ENCODE peak calls at places on chromosome 5, in five cellular contexts. S is mesenchymal stem cell, B is OCI-LY7, D is hepatocyte, L is DND-41. Z is an unnamed sample.

GRCh38 chr5:10590226-10591047 is 26.6 kb downstream of the ANKRD33B start:
- DNase-seq in S (peak; percentile 71), B (no peak), D (no peak), L (no peak), Z (no peak)

GRCh38 chr5:154179846-154180710 is 10.5 kb upstream of the GALNT10 start:
- DNase-seq in S (peak; percentile 68), B (peak; percentile 71), D (peak; percentile 76), L (peak; percentile 58), Z (peak; percentile 82)

GRCh38 chr5:139371482-139372435 is 11.3 kb downstream of the SLC23A1 start:
- DNase-seq in S (no peak), B (no peak), D (no peak), L (no peak), Z (no peak)

GRCh38 chr5:55645304-55645703 is 66.8 kb downstream of the SLC38A9 start:
- DNase-seq in S (peak; percentile 86), B (no peak), D (no peak), L (no peak), Z (no peak)

GRCh38 chr5:125409496-125410351 is 663.3 kb upstream of the ZNF608 start:
- DNase-seq in S (peak; percentile 44), B (no peak), D (peak; percentile 5), L (no peak), Z (no peak)

GRCh38 chr5:143029293-143029692 is 259.1 kb downstream of the ARHGAP26 start:
- DNase-seq in S (no peak), B (no peak), D (no peak), L (no peak), Z (no peak)

GRCh38 chr5:21774791-21775190 is 1078.4 kb downstream of the CDH12 start:
- DNase-seq in S (no peak), B (no peak), D (no peak), L (no peak), Z (no peak)

GRCh38 chr5:10507575-10508024 is 56.3 kb upstream of the ANKRD33B start:
- DNase-seq in S (peak; percentile 85), B (no peak), D (peak; percentile 56), L (no peak), Z (no peak)

GRCh38 chr5:150053231-150053626 is 33.1 kb downstream of the CSF1R start:
- DNase-seq in S (peak; percentile 87), B (no peak), D (no peak), L (no peak), Z (no peak)

GRCh38 chr5:59208468-59208867 is 625.6 kb downstream of the RAB3C start:
- DNase-seq in S (no peak), B (no peak), D (no peak), L (no peak), Z (no peak)

GRCh38 chr5:143860211-143860610 is 48.2 kb downstream of the HMHB1 start:
- DNase-seq in S (no peak), B (no peak), D (no peak), L (no peak), Z (no peak)

GRCh38 chr5:181126841-181127240 is 4.1 kb downstream of the OR2V1 start:
- DNase-seq in S (no peak), B (no peak), D (no peak), L (no peak), Z (no peak)

GRCh38 chr5:88925692-88926490 is 42.9 kb upstream of the MEF2C start:
- DNase-seq in S (peak; percentile 44), B (no peak), D (no peak), L (no peak), Z (no peak)

GRCh38 chr5:5371943-5372342 is 50.5 kb upstream of the ICE1 start:
- DNase-seq in S (no peak), B (no peak), D (no peak), L (no peak), Z (no peak)

GRCh38 chr5:143026380-143026779 is 256.2 kb downstream of the ARHGAP26 start:
- DNase-seq in S (no peak), B (no peak), D (no peak), L (no peak), Z (no peak)

GRCh38 chr5:52690236-52690685 is 97.5 kb upstream of the ITGA1 start:
- DNase-seq in S (peak; percentile 75), B (no peak), D (no peak), L (no peak), Z (no peak)

GRCh38 chr5:113068559-113068958 is 92.0 kb downstream of the DCP2 start:
- DNase-seq in S (no peak), B (no peak), D (no peak), L (no peak), Z (no peak)

GRCh38 chr5:33470544-33470943 is 29.8 kb downstream of the TARS1 start:
- DNase-seq in S (peak; percentile 35), B (peak; percentile 13), D (peak; percentile 22), L (no peak), Z (peak; percentile 46)

GRCh38 chr5:10337986-10338385 is 15.5 kb upstream of the MARCHF6 start:
- DNase-seq in S (no peak), B (no peak), D (no peak), L (no peak), Z (no peak)

GRCh38 chr5:126492939-126493338 is 69.7 kb downstream of the GRAMD2B start:
- DNase-seq in S (no peak), B (no peak), D (peak; percentile 27), L (no peak), Z (no peak)

GRCh38 chr5:136014049-136014516 is 14.7 kb upstream of the TGFBI start:
- DNase-seq in S (peak; percentile 56), B (no peak), D (peak; percentile 53), L (no peak), Z (no peak)

GRCh38 chr5:3285621-3286020 is 310.0 kb upstream of the IRX1 start:
- DNase-seq in S (no peak), B (no peak), D (no peak), L (no peak), Z (no peak)

GRCh38 chr5:147892696-147893296 is 13.5 kb downstream of the C5orf46 start:
- DNase-seq in S (no peak), B (no peak), D (no peak), L (no peak), Z (no peak)

GRCh38 chr5:67366256-67366655 is 169.7 kb upstream of the CD180 start:
- DNase-seq in S (no peak), B (no peak), D (no peak), L (no peak), Z (no peak)

GRCh38 chr5:34826347-34826746 is 12.6 kb upstream of the TTC23L start:
- DNase-seq in S (no peak), B (no peak), D (no peak), L (no peak), Z (no peak)

GRCh38 chr5:110104728-110105127 is 415.0 kb downstream of the MAN2A1 start:
- DNase-seq in S (no peak), B (no peak), D (no peak), L (peak; percentile 47), Z (no peak)
- H3K4me2 ChIP-seq in S (no peak overlapping the region), B (no peak overlapping the region), D (no peak overlapping the region), L (no peak overlapping the region), Z (no peak overlapping the region)

GRCh38 chr5:63958654-63959053 is 3.6 kb downstream of the HTR1A start:
- DNase-seq in S (no peak), B (no peak), D (no peak), L (no peak), Z (no peak)
- H3K4me3 ChIP-seq in S (no peak overlapping the region), B (no peak overlapping the region), D (no peak overlapping the region), L (no peak overlapping the region), Z (no peak overlapping the region)

GRCh38 chr5:93070938-93071337 is 510.1 kb downstream of the NR2F1-AS1 start:
- DNase-seq in S (no peak), B (no peak), D (no peak), L (no peak), Z (no peak)
- H3K4me2 ChIP-seq in S (no peak overlapping the region), B (no peak overlapping the region), D (peak overlapping the region; percentile 14), L (no peak overlapping the region), Z (no peak overlapping the region)

GRCh38 chr5:6765612-6766525 is 52.6 kb downstream of the TENT4A start:
- DNase-seq in S (peak; percentile 51), B (peak; percentile 64), D (peak; percentile 71), L (peak; percentile 77), Z (peak; percentile 87)
- H3K4me3 ChIP-seq in S (no peak overlapping the region), B (no peak overlapping the region), D (no peak overlapping the region), L (no peak overlapping the region), Z (no peak overlapping the region)

GRCh38 chr5:980941-981340 is 27.7 kb upstream of the NKD2 start:
- DNase-seq in S (no peak), B (no peak), D (peak; percentile 23), L (no peak), Z (no peak)
- H3K4me2 ChIP-seq in S (no peak overlapping the region), B (no peak overlapping the region), D (peak overlapping the region; percentile 11), L (no peak overlapping the region), Z (no peak overlapping the region)

GRCh38 chr5:172078027-172078426 is 71.6 kb upstream of the FBXW11 start:
- DNase-seq in S (no peak), B (no peak), D (no peak), L (no peak), Z (no peak)
- H3K4me3 ChIP-seq in S (no peak overlapping the region), B (no peak overlapping the region), D (no peak overlapping the region), L (no peak overlapping the region), Z (no peak overlapping the region)

GRCh38 chr5:24103624-24104023 is 541.2 kb downstream of the CDH10 start:
- DNase-seq in S (no peak), B (no peak), D (no peak), L (no peak), Z (no peak)
- H3K4me2 ChIP-seq in S (no peak overlapping the region), B (no peak overlapping the region), D (no peak overlapping the region), L (no peak overlapping the region), Z (no peak overlapping the region)

GRCh38 chr5:45779874-45780671 is 83.9 kb upstream of the HCN1 start:
- DNase-seq in S (no peak), B (no peak), D (no peak), L (no peak), Z (no peak)
- H3K4me3 ChIP-seq in S (no peak overlapping the region), B (no peak overlapping the region), D (no peak overlapping the region), L (no peak overlapping the region), Z (no peak overlapping the region)